ENCODE peak calls at places on chromosomes 11 and 22, in five cellular contexts. J, C, U, Z and M are unnamed samples.

GRCh38 chr11:67352546-67353316 is 615 bp downstream of the POLD4 start:
- DNase-seq in J (peak), C (no peak), U (no peak), Z (no peak), M (no peak)

GRCh38 chr11:130652671-130653335 is 204.4 kb downstream of the ADAMTS15 start:
- DNase-seq in J (no peak), C (no peak), U (no peak), Z (peak), M (no peak)

GRCh38 chr11:31958086-31958735 is 132.7 kb upstream of the RCN1 start:
- DNase-seq in J (peak), C (peak), U (no peak), Z (peak), M (peak)

GRCh38 chr11:11157201-11157600 is 195.8 kb downstream of the CSNK2A3 start:
- DNase-seq in J (no peak), C (peak), U (no peak), Z (no peak), M (no peak)

GRCh38 chr11:37503411-37504065 is 905.5 kb upstream of the RAG2 start:
- DNase-seq in J (no peak), C (no peak), U (no peak), Z (no peak), M (no peak)

GRCh38 chr22:21634081-21634480 is 1.5 kb downstream of the CCDC116 start:
- DNase-seq in J (no peak), C (no peak), U (no peak), Z (no peak), M (no peak)

GRCh38 chr11:10451399-10452116 is 3.5 kb upstream of the AMPD3 start:
- DNase-seq in J (no peak), C (peak), U (no peak), Z (no peak), M (no peak)

GRCh38 chr11:110128161-110128560 is 35.0 kb downstream of the ZC3H12C start:
- DNase-seq in J (no peak), C (no peak), U (no peak), Z (no peak), M (no peak)

GRCh38 chr11:11416502-11416901 is 63.5 kb upstream of the CSNK2A3 start:
- DNase-seq in J (no peak), C (no peak), U (peak), Z (no peak), M (no peak)

GRCh38 chr11:44261800-44262591 is 47.9 kb downstream of the ALX4 start:
- DNase-seq in J (no peak), C (no peak), U (no peak), Z (no peak), M (no peak)

GRCh38 chr11:1546536-1547466 is 25.3 kb downstream of the DUSP8 start:
- DNase-seq in J (peak), C (peak), U (no peak), Z (peak), M (no peak)

GRCh38 chr22:32623943-32624342 is 149.3 kb downstream of the FBXO7 start:
- DNase-seq in J (peak), C (no peak), U (peak), Z (peak), M (no peak)

GRCh38 chr11:66846671-66847091 is 3.4 kb downstream of the RCE1 start:
- DNase-seq in J (no peak), C (no peak), U (no peak), Z (no peak), M (no peak)

GRCh38 chr22:33247758-33248157 is 189.6 kb upstream of the SYN3 start:
- DNase-seq in J (no peak), C (no peak), U (no peak), Z (no peak), M (no peak)

GRCh38 chr11:118087933-118088332 is 1.2 kb upstream of the SMIM35 start:
- DNase-seq in J (no peak), C (no peak), U (no peak), Z (no peak), M (no peak)

GRCh38 chr11:61529537-61530225 is 21.1 kb downstream of the LRRC10B start:
- DNase-seq in J (peak), C (no peak), U (no peak), Z (no peak), M (no peak)

GRCh38 chr11:38123673-38124072 is 1525.6 kb upstream of the RAG2 start:
- DNase-seq in J (no peak), C (no peak), U (no peak), Z (no peak), M (no peak)

GRCh38 chr11:121300313-121300971 is 7.9 kb downstream of the SC5D start:
- DNase-seq in J (no peak), C (peak), U (no peak), Z (no peak), M (no peak)

GRCh38 chr11:119153049-119153818 is 4.4 kb downstream of the ABCG4 start:
- DNase-seq in J (no peak), C (no peak), U (no peak), Z (no peak), M (no peak)

GRCh38 chr11:8533332-8533731 is 60.7 kb downstream of the STK33 start:
- DNase-seq in J (no peak), C (peak), U (no peak), Z (no peak), M (no peak)